ENCODE peak calls at places on chromosomes 16 and 17, in five cellular contexts. L is ovary; N is CD8-positive, alpha-beta T cell; T is fibroblast of the conjunctiva; R is HTR-8/SVneo. W is an unnamed sample.

GRCh38 chr16:22693670-22694340 is 120.2 kb upstream of the HS3ST2 start:
- DNase-seq in N (no peak), T (no peak), R (no peak), L (no peak), W (no peak)

GRCh38 chr16:79997257-79997656 is 396.7 kb upstream of the MAF start:
- DNase-seq in R (peak; percentile 36), N (no peak), L (no peak), T (no peak), W (no peak)

GRCh38 chr16:1433263-1433560 is 2.3 kb downstream of the PERCC1 start:
- DNase-seq in T (no peak), R (no peak), N (no peak), L (no peak), W (no peak)

GRCh38 chr17:44400226-44400847 is 10.9 kb upstream of the ITGA2B start:
- DNase-seq in T (peak; percentile 22), L (no peak), R (peak; percentile 57), N (no peak), W (peak; percentile 34)

GRCh38 chr17:17345686-17346427 is 42.7 kb downstream of the NT5M start:
- DNase-seq in T (no peak), R (no peak), L (no peak), N (no peak), W (no peak)

GRCh38 chr17:61324540-61324868 is 75.1 kb upstream of the TBX2 start:
- DNase-seq in L (no peak), N (no peak), T (no peak), R (no peak), W (peak; percentile 62)

GRCh38 chr17:27560668-27561067 is 70.3 kb upstream of the LGALS9 start:
- DNase-seq in L (peak; percentile 46), R (no peak), N (no peak), T (no peak), W (no peak)

GRCh38 chr17:65558683-65559311 is 2.7 kb downstream of the AXIN2 start:
- DNase-seq in L (no peak), R (no peak), N (no peak), T (no peak), W (no peak)

GRCh38 chr16:58124601-58124915 is 4.6 kb downstream of the CFAP20 start:
- DNase-seq in T (no peak), N (no peak), R (no peak), L (no peak), W (no peak)

GRCh38 chr16:23052908-23053580 is 96.2 kb downstream of the USP31 start:
- DNase-seq in T (no peak), N (no peak), R (no peak), L (no peak), W (no peak)

GRCh38 chr17:64492481-64493109 is 4.3 kb downstream of the POLG2 start:
- DNase-seq in T (no peak), N (no peak), L (no peak), R (no peak), W (no peak)

GRCh38 chr16:81843243-81843582 is 64.1 kb downstream of the PLCG2 start:
- DNase-seq in T (peak; percentile 14), L (no peak), N (no peak), R (no peak), W (no peak)

GRCh38 chr17:3917391-3917931 is 1.2 kb upstream of the P2RX1 start:
- DNase-seq in R (peak; percentile 73), L (peak; percentile 87), T (no peak), N (no peak), W (peak; percentile 46)

GRCh38 chr16:85465328-85466307 is 147.5 kb upstream of the GSE1 start:
- DNase-seq in L (peak; percentile 81), T (peak; percentile 26), R (no peak), N (no peak), W (no peak)

W was measured in SJSA1.